ENCODE peak calls at places on chromosomes 1 and 21, in ten cellular contexts. H is choroid plexus epithelial cell, V is caudate nucleus, X is MV-4-11, Q is hippocampal formation, A is OCI-LY7, M is activated gamma-delta T cell treated with Interleukin-2 at 50 U/mL for 16 hours, W is NCI-H1436, B is lung, P is HCEC 1CT. Z is an unnamed sample.

GRCh38 chr1:938711-939504 is 15.2 kb downstream of the SAMD11 start:
- DNase-seq in P (no peak), W (no peak), V (no peak), H (no peak), M (no peak), X (no peak), B (no peak), Q (no peak), A (no peak), Z (peak)

GRCh38 chr1:169472759-169473158 is 13.0 kb downstream of the SLC19A2 start:
- DNase-seq in W (no peak), M (no peak), X (no peak), V (no peak), A (no peak), Q (no peak), B (no peak), P (no peak), H (peak), Z (no peak)

GRCh38 chr1:143625886-143626285 is 345.9 kb downstream of the FAM72C start:
- DNase-seq in B (no peak), V (no peak), W (no peak), X (no peak), A (no peak), H (no peak), Q (no peak), P (no peak), M (no peak), Z (no peak)

GRCh38 chr21:42641311-42642218 is 11.9 kb upstream of the PDE9A start:
- DNase-seq in P (no peak), M (no peak), Q (peak), W (no peak), X (no peak), B (no peak), A (no peak), V (no peak), H (no peak), Z (no peak)

GRCh38 chr1:119453021-119453420 is 38.1 kb downstream of the HSD3B2 start:
- DNase-seq in V (no peak), M (no peak), X (no peak), A (no peak), P (peak), Q (no peak), B (no peak), W (no peak), H (peak), Z (no peak)

GRCh38 chr1:89820423-89821321 is at the start of gene LRRC8D:
- DNase-seq in A (peak), P (peak), Q (peak), W (peak), B (peak), M (peak), H (peak), X (peak), V (peak), Z (peak)

GRCh38 chr21:45829566-45830147 is 151.9 kb upstream of the COL6A1 start:
- DNase-seq in Q (no peak), H (no peak), W (no peak), X (no peak), A (no peak), V (no peak), M (no peak), P (no peak), B (no peak), Z (no peak)

GRCh38 chr1:48236716-48237470 is 14.4 kb downstream of the SLC5A9 start:
- DNase-seq in P (no peak), Q (no peak), W (peak), M (no peak), A (peak), H (peak), X (no peak), B (no peak), V (no peak), Z (peak)

GRCh38 chr1:154219511-154219910 is 1.2 kb upstream of the UBAP2L start:
- DNase-seq in Q (no peak), B (no peak), P (no peak), M (no peak), V (no peak), X (peak), A (peak), W (no peak), H (peak), Z (peak)

GRCh38 chr1:177023710-177024109 is 140.8 kb downstream of the ASTN1 start:
- DNase-seq in X (no peak), A (no peak), V (no peak), H (no peak), P (no peak), M (no peak), W (no peak), Q (no peak), B (no peak), Z (no peak)

GRCh38 chr21:44880762-44881585 is 7.5 kb upstream of the PTTG1IP start:
- DNase-seq in H (peak), B (no peak), P (peak), M (no peak), Q (no peak), W (no peak), V (no peak), A (peak), X (peak), Z (peak)

GRCh38 chr1:220818421-220819173 is 31.9 kb downstream of the MTARC1 start:
- DNase-seq in W (no peak), X (no peak), A (no peak), P (peak), H (no peak), M (no peak), V (no peak), Q (no peak), B (no peak), Z (no peak)

GRCh38 chr1:228930479-228930957 is 195.2 kb downstream of the RHOU start:
- DNase-seq in P (no peak), M (no peak), B (peak), Q (no peak), X (no peak), V (no peak), A (no peak), H (peak), W (no peak), Z (no peak)

GRCh38 chr1:9593492-9594465 is 5.1 kb downstream of the TMEM201 start:
- DNase-seq in H (peak), P (peak), A (peak), V (no peak), X (peak), Q (peak), W (peak), B (peak), M (no peak), Z (peak)

GRCh38 chr1:166840309-166841302 is 1.3 kb downstream of the POGK start:
- DNase-seq in P (no peak), W (no peak), V (no peak), Q (no peak), H (peak), B (peak), A (peak), M (no peak), X (peak), Z (no peak)

GRCh38 chr1:203388683-203389082 is 37.8 kb upstream of the FMOD start:
- DNase-seq in V (no peak), B (no peak), A (no peak), P (no peak), X (no peak), W (no peak), M (no peak), Q (no peak), H (no peak), Z (no peak)

GRCh38 chr1:184385863-184386262 is 966 bp upstream of the C1orf21 start:
- DNase-seq in B (no peak), P (no peak), A (no peak), V (no peak), X (no peak), Q (no peak), W (no peak), M (no peak), H (no peak), Z (no peak)

GRCh38 chr1:109979489-109980091 is 5.0 kb upstream of the AHCYL1 start:
- DNase-seq in A (no peak), X (no peak), B (no peak), H (peak), Q (no peak), P (peak), V (no peak), W (no peak), M (no peak), Z (no peak)

GRCh38 chr21:28459193-28459592 is 533.5 kb downstream of the LTN1 start:
- DNase-seq in M (no peak), P (no peak), B (no peak), A (peak), H (no peak), V (no peak), X (no peak), W (no peak), Q (no peak), Z (no peak)

GRCh38 chr1:21706151-21706835 is 37.1 kb upstream of the RAP1GAP start:
- DNase-seq in X (peak), B (no peak), Q (peak), W (peak), P (no peak), A (peak), H (peak), V (peak), M (no peak), Z (peak)

GRCh38 chr1:7334475-7335035 is 436.5 kb upstream of the VAMP3 start:
- DNase-seq in B (no peak), M (no peak), P (no peak), W (peak), V (no peak), H (peak), A (no peak), X (no peak), Q (no peak), Z (no peak)